ENCODE peak calls at places on chromosome 2, in six cellular contexts. T, X, O, E, H and A are unnamed samples.

GRCh38 chr2:188852752-188853151 is 121.4 kb upstream of the COL3A1 start:
- DNase-seq in T (no peak), X (no peak), O (peak; percentile 20), E (no peak), H (no peak), A (peak; percentile 43)

GRCh38 chr2:184646177-184646576 is 47.8 kb downstream of the ZNF804A start:
- DNase-seq in T (no peak), X (no peak), O (no peak), E (no peak), H (peak; percentile 79), A (peak; percentile 52)

GRCh38 chr2:108363048-108363899 is 14.5 kb upstream of the SULT1C4 start:
- DNase-seq in T (no peak), X (no peak), O (no peak), E (no peak), H (no peak), A (no peak)

GRCh38 chr2:147846382-147847081 is 1.7 kb downstream of the ACVR2A start:
- DNase-seq in T (no peak), X (no peak), O (no peak), E (no peak), H (no peak), A (no peak)

GRCh38 chr2:28152585-28153284 is 239.9 kb upstream of the FOSL2 start:
- DNase-seq in T (no peak), X (no peak), O (no peak), E (no peak), H (peak; percentile 76), A (peak; percentile 59)

GRCh38 chr2:106053116-106053515 is 141.0 kb downstream of the UXS1 start:
- DNase-seq in T (no peak), X (no peak), O (no peak), E (no peak), H (peak; percentile 6), A (peak; percentile 68)

GRCh38 chr2:201852878-201853415 is 46.6 kb downstream of the CDK15 start:
- DNase-seq in T (no peak), X (no peak), O (no peak), E (no peak), H (no peak), A (no peak)

GRCh38 chr2:183840061-183840584 is 715.9 kb downstream of the NUP35 start:
- DNase-seq in T (no peak), X (no peak), O (no peak), E (no peak), H (no peak), A (no peak)

GRCh38 chr2:171531291-171531690 is 9.0 kb downstream of the CYBRD1 start:
- DNase-seq in T (no peak), X (no peak), O (peak; percentile 24), E (peak; percentile 17), H (no peak), A (peak; percentile 86)

GRCh38 chr2:238857929-238858328 is 10.0 kb downstream of the TWIST2 start:
- DNase-seq in T (no peak), X (no peak), O (no peak), E (no peak), H (no peak), A (no peak)

GRCh38 chr2:29638641-29639040 is 282.7 kb downstream of the ALK start:
- DNase-seq in T (no peak), X (no peak), O (no peak), E (no peak), H (no peak), A (no peak)

GRCh38 chr2:119659601-119660342 is 19.2 kb upstream of the TMEM177 start:
- DNase-seq in T (peak; percentile 76), X (peak; percentile 42), O (peak; percentile 26), E (peak; percentile 44), H (no peak), A (peak; percentile 66)

GRCh38 chr2:238278626-238279323 is 9.6 kb downstream of the PER2 start:
- DNase-seq in T (no peak), X (no peak), O (no peak), E (no peak), H (no peak), A (no peak)

GRCh38 chr2:187985195-187985594 is 306.5 kb upstream of the GULP1 start:
- DNase-seq in T (no peak), X (no peak), O (no peak), E (no peak), H (no peak), A (no peak)

GRCh38 chr2:149601141-149601796 is 13.7 kb upstream of the MMADHC start:
- DNase-seq in T (no peak), X (no peak), O (no peak), E (no peak), H (no peak), A (peak; percentile 74)

GRCh38 chr2:212683346-212683745 is 144.7 kb upstream of the ERBB4 start:
- DNase-seq in T (no peak), X (no peak), O (no peak), E (no peak), H (peak; percentile 16), A (peak; percentile 48)

GRCh38 chr2:227536445-227536844 is 62.2 kb upstream of the SCYGR2 start:
- DNase-seq in T (no peak), X (no peak), O (no peak), E (no peak), H (no peak), A (peak; percentile 65)

GRCh38 chr2:113233593-113234550 is 44.8 kb downstream of the PAX8 start:
- DNase-seq in T (no peak), X (no peak), O (no peak), E (no peak), H (no peak), A (peak; percentile 44)

GRCh38 chr2:48282281-48282680 is 247.7 kb upstream of the STON1 start:
- DNase-seq in T (no peak), X (no peak), O (no peak), E (no peak), H (no peak), A (no peak)

GRCh38 chr2:241940329-241940728 is 70.8 kb downstream of the RTP5 start:
- DNase-seq in T (peak; percentile 66), X (no peak), O (no peak), E (no peak), H (no peak), A (peak; percentile 30)
- TF ChIP-seq CTCF in T (peak; percentile 68), X (no peak), O (no peak), E (no peak), H (peak; percentile 41), A (peak; percentile 48)

GRCh38 chr2:25042321-25043240 is 705 bp downstream of the EFR3B start:
- DNase-seq in T (peak; percentile 53), X (peak; percentile 30), O (no peak), E (peak; percentile 25), H (no peak), A (peak; percentile 37)

GRCh38 chr2:25044011-25044410 is 2.1 kb downstream of the EFR3B start:
- DNase-seq in T (no peak), X (no peak), O (no peak), E (no peak), H (no peak), A (no peak)

GRCh38 chr2:25043241-25043867 is 1.5 kb downstream of the EFR3B start:
- DNase-seq in T (peak; percentile 55), X (no peak), O (no peak), E (no peak), H (peak; percentile 59), A (peak; percentile 90)

GRCh38 chr2:25041307-25041927 is 459 bp upstream of the EFR3B start:
- DNase-seq in T (peak; percentile 94), X (peak; percentile 70), O (peak; percentile 22), E (peak; percentile 79), H (peak; percentile 50), A (peak; percentile 61)

DNA sequence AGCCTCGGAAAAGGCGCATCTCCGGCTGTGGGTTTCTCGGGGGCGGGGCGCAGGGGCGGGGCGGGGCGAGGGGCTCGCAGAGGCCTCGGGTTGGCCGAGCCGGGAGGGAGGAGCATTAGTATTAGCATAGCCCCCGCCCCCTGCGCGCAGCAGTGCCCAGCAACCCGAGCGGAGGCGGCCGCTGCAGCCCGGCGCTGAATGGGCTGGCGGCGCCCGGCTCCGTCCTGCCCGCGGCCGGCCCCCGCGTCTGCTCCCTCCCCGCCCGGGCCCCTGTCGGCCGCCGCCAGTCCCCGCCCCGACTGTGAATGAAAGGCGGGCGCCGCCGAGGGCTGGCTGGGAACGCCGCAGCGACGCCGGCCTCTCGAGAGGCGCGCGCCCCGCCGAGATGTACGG is at the start of gene EFR3B:
- DNase-seq in T (peak; percentile 98), X (peak; percentile 96), O (peak; percentile 92), E (peak; percentile 98), H (peak; percentile 80), A (peak; percentile 93)
- H3K4me3 ChIP-seq in T (peak within 1 kb of the TSS; percentile 89), X (peak within 1 kb of the TSS; percentile 69), O (peak within 1 kb of the TSS; percentile 82), E (peak within 1 kb of the TSS; percentile 67), H (peak within 1 kb of the TSS; percentile 74), A (peak within 1 kb of the TSS; percentile 55)

GRCh38 chr2:218260742-218261423 is at the start of gene GPBAR1:
- DNase-seq in T (peak; percentile 71), X (peak; percentile 42), O (no peak), E (peak; percentile 66), H (no peak), A (no peak)
- TF ChIP-seq CTCF in T (no peak), X (no peak), O (no peak), E (no peak), H (no peak), A (no peak)

GRCh38 chr2:196160101-196160500 is 11.3 kb downstream of the STK17B start:
- DNase-seq in T (peak; percentile 76), X (peak; percentile 62), O (peak; percentile 62), E (peak; percentile 67), H (peak; percentile 73), A (peak; percentile 98)

GRCh38 chr2:196162586-196163180 is 8.7 kb downstream of the STK17B start:
- DNase-seq in T (no peak), X (no peak), O (no peak), E (no peak), H (no peak), A (no peak)

GRCh38 chr2:196163285-196163684 is 8.1 kb downstream of the STK17B start:
- DNase-seq in T (no peak), X (no peak), O (no peak), E (no peak), H (no peak), A (no peak)

GRCh38 chr2:196159223-196159892 is 12.0 kb downstream of the STK17B start:
- DNase-seq in T (no peak), X (no peak), O (no peak), E (no peak), H (no peak), A (no peak)

GRCh38 chr2:196160966-196161365 is 10.4 kb downstream of the STK17B start:
- DNase-seq in T (no peak), X (no peak), O (no peak), E (no peak), H (no peak), A (no peak)
- H3K4me3 ChIP-seq in T (no peak overlapping the region), X (no peak overlapping the region), O (no peak overlapping the region), E (no peak overlapping the region), H (no peak overlapping the region), A (no peak overlapping the region)

GRCh38 chr2:10160226-10160955 is 37.9 kb downstream of the RRM2 start:
- DNase-seq in T (no peak), X (no peak), O (no peak), E (no peak), H (no peak), A (no peak)
- TF ChIP-seq CTCF in T (no peak), X (no peak), O (no peak), E (no peak), H (no peak), A (no peak)